ENCODE peak calls at places on chromosomes 4 and X, in nine cellular contexts. B, I, A, U, M, O, D, G and S are unnamed samples. For H3K4me1, the result is how much of the 10 kb centered on the place peaks cover.

GRCh38 chrX:123988423-123989116 is 27.1 kb downstream of the STAG2 start:
- DNase-seq in U (no peak), D (no peak), O (no peak), A (no peak), B (no peak), M (no peak), I (no peak), G (no peak), S (no peak)

GRCh38 chr4:109735566-109736454 is 5.9 kb upstream of the PLA2G12A start:
- DNase-seq in A (no peak), I (no peak), U (peak), G (no peak), D (no peak), B (no peak), O (peak), M (no peak), S (no peak)

GRCh38 chr4:15906024-15906443 is 32.5 kb downstream of the FGFBP1 start:
- DNase-seq in M (peak), B (no peak), O (peak), D (peak), A (peak), U (no peak), I (peak), G (peak), S (peak)

GRCh38 chr4:139900964-139901376 is 235.4 kb downstream of the MGST2 start:
- DNase-seq in B (no peak), D (no peak), G (no peak), M (no peak), O (no peak), U (no peak), I (no peak), A (no peak), S (no peak)

GRCh38 chr4:180615746-180616145 is 1627.5 kb upstream of the TENM3 start:
- DNase-seq in U (no peak), B (no peak), I (no peak), A (no peak), M (no peak), G (no peak), D (no peak), O (no peak), S (no peak)

GRCh38 chr4:83503974-83504373 is 19.1 kb upstream of the ABRAXAS1 start:
- DNase-seq in O (no peak), B (no peak), U (no peak), G (no peak), I (no peak), M (no peak), A (no peak), D (no peak), S (no peak)

GRCh38 chr4:17500574-17500973 is 11.3 kb downstream of the QDPR start:
- DNase-seq in M (no peak), B (no peak), I (no peak), G (no peak), A (no peak), O (no peak), D (no peak), U (no peak), S (no peak)

GRCh38 chr4:67696061-67696460 is 4.9 kb downstream of the UBA6 start:
- DNase-seq in O (no peak), A (no peak), B (no peak), D (no peak), G (no peak), U (no peak), M (no peak), I (no peak), S (no peak)

GRCh38 chrX:84144281-84144680 is 43.7 kb downstream of the RPS6KA6 start:
- DNase-seq in D (no peak), O (peak), I (no peak), G (no peak), M (no peak), B (no peak), U (no peak), A (no peak), S (no peak)

GRCh38 chr4:48112017-48112667 is 21.9 kb downstream of the TXK start:
- DNase-seq in B (no peak), O (peak), G (no peak), U (no peak), I (no peak), A (no peak), M (no peak), D (no peak), S (no peak)

GRCh38 chr4:174669278-174669677 is 147.0 kb upstream of the HPGD start:
- DNase-seq in B (no peak), U (no peak), A (no peak), M (no peak), D (no peak), G (no peak), O (peak), I (peak), S (no peak)

GRCh38 chr4:140037353-140038030 is 116.5 kb downstream of the MAML3 start:
- DNase-seq in M (no peak), A (no peak), G (no peak), O (peak), D (no peak), U (no peak), B (no peak), I (peak), S (no peak)

GRCh38 chrX:9627827-9628406 is 137.7 kb downstream of the GPR143 start:
- DNase-seq in B (no peak), I (no peak), U (no peak), G (no peak), M (no peak), D (no peak), O (peak), A (no peak), S (no peak)

GRCh38 chrX:132561483-132561882 is 72.6 kb upstream of the MBNL3 start:
- DNase-seq in A (no peak), U (no peak), I (no peak), O (no peak), D (no peak), M (no peak), G (no peak), B (no peak), S (no peak)

GRCh38 chr4:70667710-70668535 is 1.6 kb upstream of the JCHAIN start:
- DNase-seq in D (no peak), G (no peak), B (no peak), A (no peak), U (no peak), O (peak), M (no peak), I (no peak), S (no peak)

GRCh38 chr4:159195400-159195799 is 92.5 kb downstream of the RAPGEF2 start:
- DNase-seq in B (no peak), O (no peak), M (no peak), I (no peak), A (no peak), U (no peak), G (no peak), D (no peak), S (no peak)

GRCh38 chrX:873016-873415 is 242.4 kb downstream of the SHOX start:
- DNase-seq in A (no peak), D (no peak), G (no peak), O (no peak), B (no peak), U (no peak), I (no peak), M (no peak), S (no peak)
- TF ChIP-seq CTCF in A (no peak), D (no peak), G (no peak), O (no peak), B (no peak), U (no peak), I (no peak), M (no peak), S (no peak)

GRCh38 chrX:13008851-13009250 is 33.9 kb downstream of the TMSB4X start:
- DNase-seq in A (no peak), I (no peak), G (no peak), U (no peak), M (no peak), B (no peak), O (no peak), D (no peak), S (no peak)

GRCh38 chrX:13009256-13009655 is 34.3 kb downstream of the TMSB4X start:
- DNase-seq in A (peak), I (no peak), D (no peak), M (no peak), B (no peak), G (no peak), O (no peak), U (peak), S (peak)

GRCh38 chrX:13008189-13008533 is 33.3 kb downstream of the TMSB4X start:
- DNase-seq in U (no peak), O (no peak), I (no peak), A (no peak), B (no peak), D (no peak), M (no peak), G (no peak), S (no peak)

GRCh38 chrX:13009844-13010243 is 34.6 kb downstream of the FAM9C start:
- DNase-seq in D (no peak), A (no peak), B (no peak), I (no peak), M (no peak), O (no peak), U (no peak), G (no peak), S (no peak)

GRCh38 chrX:13010546-13010945 is 33.9 kb downstream of the FAM9C start:
- DNase-seq in A (no peak), M (no peak), B (no peak), O (no peak), D (no peak), G (no peak), I (no peak), U (no peak), S (no peak)
- H3K4me1 ChIP-seq in A (under half), M (under half), B (under half), O (under half), D (under half), G (under half), I (half or more), U (under half), S (under half)

DNA sequence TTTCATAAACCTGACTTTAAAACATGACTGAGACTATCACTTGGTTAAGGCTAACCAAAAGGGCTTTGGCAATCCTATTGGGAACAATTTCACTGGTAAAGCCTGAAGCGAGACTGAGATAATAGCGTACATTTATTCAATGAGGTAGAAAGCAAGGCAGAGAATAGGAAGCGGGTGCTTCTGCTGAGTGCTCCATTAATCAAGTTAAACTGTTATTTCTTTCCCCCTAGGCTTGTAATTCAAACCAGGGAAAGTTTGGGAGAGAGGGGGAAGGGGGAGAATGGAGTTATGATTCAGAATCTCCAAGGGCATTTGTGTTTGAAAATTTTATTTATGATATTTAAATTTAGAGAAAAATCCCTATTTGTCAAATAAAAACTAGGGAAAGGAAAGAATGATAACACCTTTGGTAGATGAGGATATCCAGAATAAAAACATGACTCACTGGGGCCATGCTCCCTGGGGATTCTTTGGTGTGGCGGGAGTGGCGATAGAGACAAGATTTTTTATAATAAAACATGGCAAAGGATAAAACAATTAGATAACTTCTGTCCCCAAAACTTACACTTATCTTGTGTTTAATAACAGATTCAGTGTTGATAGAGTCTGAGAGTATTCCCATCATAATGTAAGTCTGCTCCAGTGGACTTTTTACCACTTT is 34.7 kb upstream of the SORBS2 start:
- DNase-seq in G (no peak), A (no peak), B (no peak), I (no peak), D (no peak), O (no peak), U (peak), M (no peak), S (no peak)
- H3K27ac ChIP-seq in G (no peak), A (no peak), B (no peak), I (peak), D (no peak), O (peak), U (peak), M (peak), S (no peak)

GRCh38 chr4:32775049-32775448 is 2054.9 kb downstream of the PCDH7 start:
- DNase-seq in D (no peak), A (no peak), G (no peak), M (no peak), U (no peak), I (no peak), O (no peak), B (no peak), S (no peak)
- TF ChIP-seq CTCF in D (no peak), A (peak), G (no peak), M (no peak), U (peak), I (peak), O (peak), B (no peak), S (peak)

GRCh38 chr4:6888506-6889071 is 21.0 kb upstream of the TBC1D14 start:
- DNase-seq in D (peak), G (no peak), U (no peak), O (no peak), B (no peak), I (no peak), M (no peak), A (no peak), S (no peak)

GRCh38 chr4:6889101-6889735 is 20.4 kb upstream of the TBC1D14 start:
- DNase-seq in O (no peak), A (no peak), G (no peak), U (no peak), B (no peak), M (no peak), I (no peak), D (peak), S (no peak)

GRCh38 chr4:6890358-6890757 is 19.3 kb upstream of the TBC1D14 start:
- DNase-seq in O (no peak), U (no peak), M (no peak), I (no peak), A (no peak), D (no peak), B (no peak), G (no peak), S (no peak)

GRCh38 chr4:6891436-6892170 is 18.0 kb upstream of the TBC1D14 start:
- DNase-seq in O (peak), I (no peak), M (no peak), G (no peak), U (peak), B (no peak), D (peak), A (no peak), S (no peak)

DNA sequence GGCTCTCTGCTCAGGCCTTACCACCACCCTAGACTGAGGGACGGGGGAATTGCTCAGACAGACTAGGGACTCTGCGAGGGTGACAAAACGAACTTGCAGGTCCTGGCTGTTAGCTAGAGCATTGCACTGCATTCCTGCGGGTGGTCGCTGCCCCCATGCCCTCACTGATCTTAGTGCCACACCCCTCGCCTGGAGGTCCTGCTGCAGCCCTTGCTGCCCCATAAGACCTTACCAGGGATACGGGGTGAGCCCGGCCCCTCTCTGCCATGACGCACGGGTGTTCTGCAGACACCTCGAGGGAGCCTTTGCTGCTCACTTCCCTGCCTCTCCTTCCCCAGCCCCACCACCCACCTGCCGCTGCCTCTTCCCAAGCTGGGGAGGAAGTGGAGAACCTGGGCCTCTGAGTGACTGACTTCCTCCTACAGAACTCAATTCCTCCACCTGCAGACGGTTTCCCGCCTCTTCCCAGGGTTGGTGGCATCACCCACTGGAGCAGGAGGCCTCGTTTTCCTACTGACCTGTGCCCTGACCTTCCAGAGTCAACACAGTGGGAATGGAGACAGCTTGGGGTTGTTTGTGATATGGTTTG is 19.8 kb upstream of the TBC1D14 start:
- DNase-seq in M (no peak), O (no peak), I (no peak), U (no peak), D (peak), B (no peak), A (no peak), G (no peak), S (no peak)
- H3K4me1 ChIP-seq in M (under half), O (under half), I (under half), U (under half), D (under half), B (under half), A (under half), G (under half), S (under half)

DNA sequence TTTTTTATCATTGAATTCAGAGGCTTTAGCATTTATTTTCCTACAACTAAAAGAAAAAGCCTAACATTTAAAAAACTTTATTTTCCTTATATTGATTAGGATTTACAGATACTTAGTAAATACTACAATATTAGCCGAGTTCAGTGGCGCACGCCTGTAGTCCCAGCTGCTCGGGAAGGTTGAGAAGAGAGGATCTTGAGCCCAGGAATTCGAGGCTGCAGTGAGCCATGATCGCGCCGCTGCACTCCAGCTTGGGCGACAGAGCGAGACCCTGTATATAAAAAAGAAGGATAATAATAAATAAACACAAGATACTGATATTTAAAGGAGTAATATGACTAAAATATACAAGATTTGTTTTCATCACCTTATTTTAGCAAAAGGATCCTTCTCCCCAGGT is 686 bp upstream of the UPF3B start:
- DNase-seq in O (no peak), A (no peak), I (no peak), G (no peak), D (no peak), U (no peak), M (no peak), B (no peak), S (peak)
- H3K27ac ChIP-seq in O (peak), A (no peak), I (peak), G (no peak), D (peak), U (peak), M (peak), B (peak), S (peak)

GRCh38 chr4:25182941-25183340 is 22.7 kb upstream of the SEPSECS start:
- DNase-seq in O (no peak), B (no peak), D (no peak), U (no peak), A (no peak), G (no peak), M (no peak), I (no peak), S (no peak)
- TF ChIP-seq CTCF in O (no peak), B (no peak), D (no peak), U (no peak), A (no peak), G (no peak), M (no peak), I (no peak), S (no peak)

DNA sequence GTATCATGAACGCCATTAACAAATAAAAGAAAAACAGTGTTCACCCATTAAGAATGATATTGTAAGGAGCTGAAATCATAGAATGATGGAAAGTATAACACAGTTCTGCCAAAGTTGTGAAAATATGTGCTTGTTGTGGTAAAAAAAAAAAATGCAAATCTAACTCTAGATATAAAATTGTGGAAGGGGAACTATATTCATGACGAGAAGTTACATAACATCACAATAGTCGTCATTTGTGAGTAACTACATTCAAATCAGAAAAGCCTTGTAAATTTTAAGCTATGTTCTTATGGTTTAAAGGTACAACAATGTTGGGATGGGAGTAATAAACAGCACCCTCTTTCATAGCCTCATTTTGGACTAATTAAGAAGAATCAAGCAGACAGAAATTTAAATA is 57.6 kb upstream of the PRDM8 start:
- DNase-seq in M (no peak), I (no peak), A (no peak), O (no peak), G (no peak), D (no peak), B (no peak), U (no peak), S (no peak)
- H3K4me1 ChIP-seq in M (under half), I (under half), A (under half), O (under half), G (under half), D (under half), B (under half), U (under half), S (under half)

DNA sequence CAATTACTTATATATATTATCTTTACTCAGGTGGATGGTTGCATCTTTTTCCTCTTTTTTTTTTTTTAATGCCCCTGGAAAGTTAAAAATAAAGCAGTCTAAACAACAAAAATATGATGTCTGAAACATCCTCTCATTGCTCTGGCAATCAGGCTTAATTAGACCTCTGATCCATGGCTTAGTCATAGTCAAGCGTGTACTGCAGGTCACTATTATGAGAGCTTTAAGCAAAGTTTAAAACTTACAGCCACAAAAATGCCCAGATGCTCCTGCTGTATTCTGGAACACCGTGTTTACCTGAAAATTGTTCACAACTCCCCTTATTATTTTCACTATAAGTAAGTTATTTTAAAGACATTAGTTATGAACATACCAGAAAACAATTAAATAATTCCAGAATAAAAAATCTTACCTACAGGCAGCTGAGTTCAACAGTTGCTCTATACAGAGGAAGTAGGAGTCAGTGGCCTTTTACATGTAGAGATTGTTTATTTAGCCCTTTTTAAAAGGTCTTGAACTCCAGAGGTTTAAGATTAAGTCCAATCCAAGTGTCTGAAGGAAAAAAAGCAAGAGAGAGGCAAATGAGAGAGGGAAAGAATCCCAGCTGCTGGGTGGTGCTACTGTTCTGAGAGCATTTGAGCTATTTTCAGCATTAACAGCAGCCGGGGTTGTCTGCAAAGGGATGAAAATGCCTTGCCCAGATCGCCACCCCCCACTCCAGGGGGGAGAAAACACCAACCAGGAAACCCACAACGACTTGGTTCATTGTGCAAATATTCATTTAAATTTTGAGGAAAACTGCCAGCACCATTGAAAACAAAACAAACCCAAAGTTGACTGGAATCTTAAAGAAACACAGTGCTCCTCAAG is 36.9 kb downstream of the SORBS2 start:
- DNase-seq in O (peak), M (no peak), A (peak), B (peak), U (peak), D (peak), G (no peak), I (no peak), S (peak)
- H3K27ac ChIP-seq in O (peak), M (peak), A (peak), B (peak), U (peak), D (peak), G (peak), I (peak), S (peak)